ENCODE peak calls at places on chromosomes 7 and 10, in ten cellular contexts. Y is GM10248, R is glutamatergic neuron, G is heart right ventricle, M is left ventricle myocardium inferior, O is lower lobe of right lung, E is A549, B is spleen, J is HCT116, N is stomach. F is an unnamed sample.

GRCh38 chr7:55335786-55336185 is 29.4 kb upstream of the LANCL2 start:
- DNase-seq in Y (no peak), R (no peak), G (no peak), M (no peak), O (no peak), E (no peak), B (no peak), J (no peak), N (no peak), F (no peak)

GRCh38 chr7:117085275-117085674 is 132.0 kb downstream of the ST7 start:
- DNase-seq in Y (no peak), R (no peak), G (no peak), M (no peak), O (no peak), E (no peak), B (no peak), J (no peak), N (no peak), F (no peak)

GRCh38 chr10:128078136-128078969 is 47.9 kb downstream of the MKI67 start:
- DNase-seq in Y (peak), R (peak), G (no peak), M (no peak), O (no peak), E (peak), B (peak), J (peak), N (no peak), F (peak)

GRCh38 chr7:91033574-91033973 is 230.7 kb upstream of the FZD1 start:
- DNase-seq in Y (no peak), R (no peak), G (no peak), M (no peak), O (no peak), E (no peak), B (no peak), J (no peak), N (peak), F (no peak)

GRCh38 chr10:103724771-103725170 is 130.6 kb downstream of the SH3PXD2A start:
- DNase-seq in Y (no peak), R (no peak), G (no peak), M (no peak), O (no peak), E (no peak), B (no peak), J (no peak), N (no peak), F (no peak)

GRCh38 chr7:95180-95862 is 97.0 kb upstream of the FAM20C start:
- DNase-seq in Y (no peak), R (no peak), G (no peak), M (no peak), O (no peak), E (no peak), B (no peak), J (no peak), N (no peak), F (peak)

GRCh38 chr7:93551063-93551895 is 23.2 kb downstream of the CALCR start:
- DNase-seq in Y (peak), R (no peak), G (no peak), M (no peak), O (no peak), E (peak), B (no peak), J (peak), N (no peak), F (peak)

GRCh38 chr10:38038107-38038931 is 27.8 kb downstream of the ZNF33A start:
- DNase-seq in Y (peak), R (no peak), G (no peak), M (no peak), O (no peak), E (no peak), B (no peak), J (no peak), N (no peak), F (no peak)

GRCh38 chr7:115037128-115037802 is 115.4 kb downstream of the MDFIC start:
- DNase-seq in Y (no peak), R (no peak), G (no peak), M (no peak), O (no peak), E (no peak), B (no peak), J (no peak), N (no peak), F (no peak)

GRCh38 chr7:19024261-19024660 is 93.2 kb downstream of the TWIST1 start:
- DNase-seq in Y (no peak), R (no peak), G (no peak), M (no peak), O (no peak), E (no peak), B (no peak), J (no peak), N (no peak), F (peak)

GRCh38 chr7:43926193-43927043 is at the start of gene UBE2D4:
- DNase-seq in Y (peak), R (peak), G (peak), M (peak), O (peak), E (peak), B (peak), J (peak), N (peak), F (peak)

DNA sequence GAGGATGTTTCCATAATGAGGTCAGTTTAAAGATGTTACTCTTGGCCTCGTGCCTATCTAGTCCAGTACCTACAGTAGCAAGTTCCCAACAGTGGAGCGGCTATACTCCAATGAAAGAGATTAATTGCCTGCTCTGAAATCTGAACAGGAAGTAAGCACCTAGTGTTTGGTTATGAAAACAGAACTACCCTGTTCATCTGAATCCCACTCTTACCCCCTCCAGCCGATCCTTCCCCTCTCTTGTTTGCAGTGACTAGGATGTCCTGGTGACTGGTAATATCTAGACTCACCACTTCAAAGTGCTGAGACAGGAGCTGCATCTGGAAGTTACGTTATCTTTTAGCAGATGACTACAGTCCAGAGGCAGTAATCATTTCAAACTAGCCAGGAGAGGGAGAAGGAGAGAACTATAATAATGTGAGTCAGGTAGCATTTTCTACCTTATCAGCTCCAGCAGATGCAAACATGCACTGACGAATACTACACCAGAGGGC is 666.7 kb upstream of the NRP1 start:
- DNase-seq in Y (no peak), R (no peak), G (no peak), M (no peak), O (no peak), E (no peak), B (no peak), J (no peak), N (no peak), F (no peak)
- TF ChIP-seq CTCF in Y (no peak), R (no peak), G (no peak), M (no peak), O (no peak), E (no peak), B (no peak), J (no peak), N (no peak), F (no peak)

GRCh38 chr10:73456187-73456890 is 23.0 kb upstream of the MSS51 start:
- DNase-seq in Y (no peak), R (no peak), G (no peak), M (no peak), O (no peak), E (no peak), B (no peak), J (no peak), N (no peak), F (no peak)

GRCh38 chr10:73465978-73466709 is 29.7 kb downstream of the PPP3CB start:
- DNase-seq in Y (no peak), R (no peak), G (no peak), M (no peak), O (no peak), E (no peak), B (no peak), J (no peak), N (no peak), F (no peak)

GRCh38 chr10:73459683-73460314 is 26.4 kb upstream of the MSS51 start:
- DNase-seq in Y (no peak), R (no peak), G (no peak), M (no peak), O (no peak), E (no peak), B (no peak), J (no peak), N (no peak), F (no peak)

GRCh38 chr10:73460897-73461296 is 27.5 kb upstream of the MSS51 start:
- DNase-seq in Y (no peak), R (no peak), G (no peak), M (no peak), O (no peak), E (no peak), B (no peak), J (no peak), N (no peak), F (no peak)
- TF ChIP-seq CTCF in Y (no peak), R (no peak), G (no peak), M (no peak), O (no peak), E (no peak), B (no peak), J (no peak), N (no peak), F (no peak)

GRCh38 chr10:4708123-4708759 is 117.8 kb upstream of the AKR1E2 start:
- DNase-seq in Y (no peak), R (peak), G (no peak), M (no peak), O (no peak), E (peak), B (no peak), J (no peak), N (no peak), F (no peak)
- TF ChIP-seq CTCF in Y (peak), R (peak), G (no peak), M (peak), O (no peak), E (peak), B (no peak), J (peak), N (no peak), F (peak)

DNA sequence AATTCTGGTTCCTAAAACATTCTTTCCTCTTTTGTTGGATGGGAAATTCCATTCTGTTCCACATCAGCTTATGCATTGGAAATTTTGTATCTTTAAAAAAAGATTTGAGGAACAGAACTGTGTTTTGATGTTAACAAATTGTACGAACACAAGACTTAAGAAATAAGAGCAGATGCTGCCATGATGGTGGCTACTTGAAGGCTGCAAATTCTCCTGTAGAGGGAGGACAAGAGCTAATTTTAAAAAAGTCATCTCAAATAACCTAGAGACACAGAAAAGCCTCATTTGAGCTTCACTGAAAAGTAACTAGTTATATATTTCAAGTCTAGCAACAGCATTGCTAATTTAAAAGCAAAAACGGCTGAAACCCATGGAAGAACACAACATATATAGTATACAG is 29.8 kb downstream of the NDUFB2 start:
- DNase-seq in Y (no peak), R (no peak), G (no peak), M (no peak), O (no peak), E (peak), B (no peak), J (peak), N (no peak), F (peak)
- TF ChIP-seq CTCF in Y (peak), R (no peak), G (no peak), M (peak), O (no peak), E (peak), B (no peak), J (peak), N (no peak), F (peak)

GRCh38 chr7:10930551-10930950 is 43.1 kb upstream of the PHF14 start:
- DNase-seq in Y (no peak), R (no peak), G (no peak), M (no peak), O (no peak), E (no peak), B (no peak), J (no peak), N (no peak), F (no peak)

GRCh38 chr7:10934292-10934691 is 39.4 kb upstream of the PHF14 start:
- DNase-seq in Y (no peak), R (no peak), G (no peak), M (no peak), O (no peak), E (no peak), B (no peak), J (no peak), N (no peak), F (no peak)

DNA sequence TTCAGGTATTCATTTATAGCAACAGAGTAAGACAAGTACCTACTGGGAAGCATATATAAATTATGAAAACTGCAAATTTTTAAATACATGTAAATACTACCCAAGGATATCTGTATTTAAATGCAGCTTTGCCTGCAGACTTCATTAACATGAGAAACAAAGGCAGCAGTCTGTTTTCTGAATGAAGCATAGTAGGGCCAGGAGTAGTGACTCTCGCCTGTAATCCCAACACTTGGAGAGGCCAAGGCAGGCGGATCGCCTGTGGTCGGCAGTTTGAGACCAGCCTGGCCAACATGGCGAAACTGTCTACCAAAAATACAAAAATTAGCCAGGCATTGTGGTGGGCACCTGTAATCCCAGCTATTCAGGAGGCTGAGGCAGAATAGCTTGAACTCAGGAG is 42.5 kb upstream of the PHF14 start:
- DNase-seq in Y (no peak), R (no peak), G (no peak), M (no peak), O (no peak), E (no peak), B (no peak), J (no peak), N (no peak), F (no peak)
- TF ChIP-seq CTCF in Y (no peak), R (no peak), G (no peak), M (no peak), O (no peak), E (no peak), B (no peak), J (no peak), N (no peak), F (no peak)

F was measured in astrocyte of the spinal cord.